ENCODE peak calls at places on chromosomes 13 and 19, in nine cellular contexts. I, F, M, G, L, P, S, A and D are unnamed samples.

GRCh38 chr19:5934779-5935472 is 20.9 kb downstream of the CAPS start:
- DNase-seq in I (no peak), L (peak), A (no peak), S (no peak), G (peak), F (peak), M (peak), P (no peak), D (peak)

GRCh38 chr19:44164327-44164672 is 600 bp upstream of the ZNF226 start:
- DNase-seq in S (no peak), I (no peak), L (no peak), M (no peak), A (no peak), F (no peak), P (no peak), G (no peak), D (no peak)

GRCh38 chr19:2477732-2478191 is 1.8 kb downstream of the GADD45B start:
- DNase-seq in G (peak), P (no peak), S (peak), F (no peak), M (peak), A (no peak), L (peak), I (no peak), D (peak)

GRCh38 chr13:31160857-31161582 is 684 bp downstream of the HSPH1 start:
- DNase-seq in I (peak), L (peak), F (peak), M (peak), G (peak), A (peak), P (peak), S (peak), D (peak)

GRCh38 chr13:22049384-22049783 is 378.5 kb downstream of the FGF9 start:
- DNase-seq in S (no peak), A (no peak), L (no peak), I (no peak), P (no peak), M (no peak), F (no peak), G (no peak), D (no peak)

GRCh38 chr13:102197193-102197592 is 204.7 kb downstream of the FGF14 start:
- DNase-seq in A (no peak), P (no peak), L (peak), M (peak), I (no peak), F (no peak), S (no peak), G (no peak), D (peak)

GRCh38 chr13:50127017-50127725 is 111.9 kb downstream of the KCNRG start:
- DNase-seq in I (no peak), M (peak), S (peak), G (peak), P (no peak), L (peak), A (peak), F (no peak), D (peak)

GRCh38 chr19:5292843-5293606 is 47.6 kb downstream of the PTPRS start:
- DNase-seq in P (peak), I (no peak), G (peak), S (peak), F (peak), M (peak), A (peak), L (peak), D (peak)

GRCh38 chr19:17347361-17347760 is 10.0 kb downstream of the GTPBP3 start:
- DNase-seq in I (no peak), G (peak), A (no peak), L (peak), S (no peak), F (no peak), M (no peak), P (no peak), D (no peak)

GRCh38 chr13:96540656-96541055 is 450.7 kb downstream of the HS6ST3 start:
- DNase-seq in I (no peak), P (no peak), L (no peak), S (no peak), F (no peak), A (no peak), M (no peak), G (no peak), D (no peak)

GRCh38 chr19:34244611-34245299 is 9.6 kb upstream of the GARRE1 start:
- DNase-seq in A (no peak), P (peak), I (no peak), G (no peak), M (no peak), L (peak), F (no peak), S (no peak), D (peak)

GRCh38 chr19:2081873-2082810 is 14.0 kb downstream of the MOB3A start:
- DNase-seq in P (no peak), S (no peak), A (no peak), G (no peak), I (no peak), L (no peak), M (no peak), F (no peak), D (no peak)

GRCh38 chr13:72698164-72698563 is 29.3 kb downstream of the MZT1 start:
- DNase-seq in A (no peak), F (peak), S (no peak), M (no peak), G (no peak), L (peak), I (no peak), P (no peak), D (no peak)

GRCh38 chr13:95535243-95535642 is 17.3 kb upstream of the CLDN10 start:
- DNase-seq in P (peak), S (no peak), A (no peak), M (peak), G (no peak), I (peak), L (peak), F (peak), D (peak)

GRCh38 chr13:32222046-32222676 is 93.0 kb downstream of the ZAR1L start:
- DNase-seq in G (no peak), F (no peak), A (no peak), M (no peak), L (no peak), S (no peak), I (no peak), P (no peak), D (no peak)

GRCh38 chr13:41019027-41019487 is at the start of gene ELF1:
- DNase-seq in S (peak), A (peak), G (peak), M (peak), L (peak), I (peak), P (peak), F (peak), D (peak)

GRCh38 chr13:31756346-31756745 is 17.0 kb downstream of the RXFP2 start:
- DNase-seq in F (peak), S (no peak), L (peak), M (peak), I (peak), A (no peak), P (no peak), G (peak), D (peak)

GRCh38 chr13:101673360-101674105 is 221.1 kb downstream of the ITGBL1 start:
- DNase-seq in F (no peak), I (no peak), S (no peak), P (no peak), M (peak), L (no peak), A (no peak), G (no peak), D (peak)

GRCh38 chr19:1065606-1066109 is 1.3 kb upstream of the ARHGAP45 start:
- DNase-seq in L (no peak), A (no peak), M (no peak), P (no peak), I (peak), F (no peak), G (no peak), S (no peak), D (no peak)

GRCh38 chr13:48560657-48561337 is 27.9 kb upstream of the RCBTB2 start:
- DNase-seq in F (no peak), P (no peak), A (no peak), M (no peak), I (no peak), S (no peak), G (no peak), L (no peak), D (no peak)

GRCh38 chr19:16134510-16134909 is 9.0 kb upstream of the HSH2D start:
- DNase-seq in A (no peak), P (no peak), L (no peak), S (no peak), I (no peak), M (no peak), F (no peak), G (no peak), D (no peak)

GRCh38 chr19:8194528-8195275 is 14.5 kb upstream of the CERS4 start:
- DNase-seq in G (peak), L (no peak), S (no peak), M (no peak), A (no peak), P (no peak), F (no peak), I (no peak), D (no peak)

GRCh38 chr13:36480726-36481485 is 48.6 kb downstream of the CCNA1 start:
- DNase-seq in F (no peak), P (no peak), I (no peak), M (no peak), G (no peak), L (no peak), S (no peak), A (no peak), D (no peak)

GRCh38 chr19:56085571-56086275 is 35.4 kb downstream of the ZNF787 start:
- DNase-seq in S (no peak), G (no peak), A (no peak), L (peak), I (peak), F (no peak), M (peak), P (no peak), D (no peak)

GRCh38 chr13:90719452-90719851 is 628.0 kb upstream of the MIR17HG start:
- DNase-seq in I (no peak), P (no peak), A (no peak), S (no peak), F (no peak), G (peak), M (no peak), L (peak), D (no peak)

GRCh38 chr19:34173145-34173956 is 1.0 kb downstream of the LSM14A start:
- DNase-seq in S (no peak), P (peak), F (peak), M (peak), L (peak), A (no peak), I (peak), G (peak), D (peak)